ENCODE peak calls at places on chromosomes 1 and 21, in five cellular contexts. E, C, N, B and K are unnamed samples.

GRCh38 chr1:151790940-151791651 is 796 bp upstream of the TDRKH start:
- DNase-seq in B (peak), C (no peak), N (no peak), E (no peak), K (no peak)

GRCh38 chr1:175704621-175705020 is 38.8 kb downstream of the TNR start:
- DNase-seq in N (no peak), E (no peak), C (no peak), B (no peak), K (no peak)

GRCh38 chr1:241114699-241115233 is 242.2 kb downstream of the RGS7 start:
- DNase-seq in N (no peak), B (no peak), E (no peak), C (no peak), K (no peak)

GRCh38 chr1:231678021-231678432 is 51.4 kb downstream of the DISC1 start:
- DNase-seq in C (no peak), N (no peak), E (no peak), B (no peak), K (no peak)

GRCh38 chr21:37389456-37389855 is 22.9 kb downstream of the DYRK1A start:
- DNase-seq in C (no peak), N (no peak), B (no peak), E (no peak), K (no peak)

GRCh38 chr1:204161609-204162497 is 4.3 kb downstream of the REN start:
- DNase-seq in N (no peak), B (no peak), C (no peak), E (no peak), K (no peak)

GRCh38 chr1:192477630-192478029 is 97.9 kb upstream of the RGS1 start:
- DNase-seq in E (no peak), N (no peak), B (peak), C (no peak), K (no peak)

GRCh38 chr1:212141404-212141803 is 105.9 kb downstream of the DTL start:
- DNase-seq in E (no peak), N (no peak), C (no peak), B (peak), K (no peak)

GRCh38 chr1:1361233-1361981 is 3.1 kb upstream of the MXRA8 start:
- DNase-seq in N (no peak), C (no peak), B (no peak), E (no peak), K (no peak)

GRCh38 chr1:246681822-246682221 is 42.4 kb upstream of the SCCPDH start:
- DNase-seq in E (no peak), N (peak), B (no peak), C (no peak), K (no peak)

GRCh38 chr1:223515915-223516314 is 122.7 kb downstream of the CCDC185 start:
- DNase-seq in B (no peak), C (no peak), N (no peak), E (no peak), K (no peak)

GRCh38 chr21:46109251-46110221 is 11.6 kb downstream of the COL6A2 start:
- DNase-seq in N (no peak), E (no peak), B (no peak), C (no peak), K (no peak)

GRCh38 chr1:111990026-111990877 is 784 bp upstream of the KCND3 start:
- DNase-seq in B (peak), E (peak), C (no peak), N (peak), K (no peak)

GRCh38 chr1:35666916-35667315 is 25.6 kb upstream of the PSMB2 start:
- DNase-seq in C (no peak), B (no peak), N (no peak), E (no peak), K (no peak)

GRCh38 chr1:104646233-104646632 is 896.5 kb downstream of the AMY1C start:
- DNase-seq in N (no peak), C (no peak), E (no peak), B (no peak), K (no peak)

GRCh38 chr1:104648269-104648691 is 898.6 kb downstream of the AMY1C start:
- DNase-seq in C (no peak), B (peak), E (no peak), N (no peak), K (no peak)
- H3K27ac ChIP-seq in C (no peak), B (no peak), E (no peak), N (no peak), K (no peak)

GRCh38 chr1:95013948-95014574 is 58.7 kb downstream of the ALG14 start:
- DNase-seq in N (no peak), B (no peak), C (no peak), E (peak), K (no peak)
- H3K27ac ChIP-seq in N (peak), B (no peak), C (no peak), E (peak), K (no peak)

DNA sequence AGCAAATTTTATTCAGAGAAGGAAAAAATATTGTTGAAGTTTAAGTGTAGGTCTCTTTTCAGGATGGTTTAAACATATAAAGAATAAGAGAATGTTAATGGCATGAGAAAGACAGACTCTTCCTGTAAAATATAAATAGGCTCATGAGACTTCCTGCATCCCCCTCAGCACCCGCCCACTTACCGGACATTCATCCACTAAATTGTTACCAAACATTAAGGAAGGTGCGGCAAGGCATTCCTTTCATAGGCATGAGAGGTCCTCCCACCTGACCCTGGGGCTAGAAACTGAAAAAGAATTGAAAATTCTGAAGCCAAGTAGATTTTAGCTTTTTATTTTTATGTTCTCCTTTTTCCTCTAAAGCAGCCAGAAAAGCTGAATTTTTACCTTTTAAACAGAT is 10.6 kb upstream of the USP1 start:
- DNase-seq in C (no peak), B (no peak), E (no peak), N (no peak), K (no peak)
- H3K27ac ChIP-seq in C (no peak), B (no peak), E (no peak), N (no peak), K (no peak)

DNA sequence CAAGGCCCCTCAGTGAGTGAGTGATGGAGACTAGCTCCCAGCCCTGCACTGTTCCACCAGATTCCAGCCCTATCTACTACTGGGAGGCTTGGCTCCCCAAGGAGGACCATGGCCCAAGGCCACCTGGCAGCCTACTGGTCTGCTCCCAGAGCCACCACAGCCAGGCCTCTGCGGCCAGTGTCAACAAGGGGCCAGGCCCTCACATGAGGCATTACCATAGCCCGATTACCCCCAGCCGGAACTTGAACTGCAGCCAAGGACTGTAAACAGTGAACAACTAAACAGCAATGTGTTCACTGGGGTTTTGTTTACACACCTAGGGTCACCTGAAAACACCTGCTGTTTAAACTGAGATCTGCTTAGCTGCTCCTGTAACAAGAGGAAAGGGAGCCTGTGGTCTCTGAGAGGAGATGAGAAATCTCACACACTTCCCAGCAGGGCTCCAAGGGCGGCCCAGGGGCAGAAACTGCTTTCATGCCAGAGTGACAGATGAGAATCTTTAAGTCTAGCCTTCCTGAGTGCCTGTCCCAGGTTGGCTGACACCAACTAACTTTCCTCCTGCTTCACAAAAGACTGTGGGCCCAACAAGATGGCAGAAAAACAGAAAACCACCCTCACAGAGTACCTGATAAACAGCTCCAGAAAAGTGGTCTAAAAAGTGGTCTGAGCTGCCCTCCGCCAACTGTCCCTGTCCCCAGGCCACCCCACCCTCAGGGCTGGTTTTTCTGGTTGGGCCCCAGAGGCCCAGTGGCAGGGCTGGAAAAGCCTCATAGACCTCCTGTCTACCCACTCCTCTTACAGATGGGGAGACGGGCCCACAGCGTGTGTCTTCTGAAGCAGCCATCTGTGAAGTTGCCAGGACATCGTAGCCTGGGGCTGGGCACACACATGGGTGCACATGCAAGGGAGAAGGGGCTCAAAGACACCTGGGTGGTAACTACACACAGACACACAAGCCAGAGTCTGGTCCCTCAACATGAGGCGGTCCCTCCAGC is 28.8 kb downstream of the MEF2D start:
- DNase-seq in B (no peak), C (no peak), N (peak), E (peak), K (no peak)
- H3K27ac ChIP-seq in B (no peak), C (no peak), N (peak), E (peak), K (no peak)

GRCh38 chr1:221740260-221740830 is 1.5 kb downstream of the DUSP10 start:
- DNase-seq in B (no peak), C (no peak), E (no peak), N (no peak), K (no peak)
- H3K27ac ChIP-seq in B (no peak), C (no peak), E (no peak), N (peak), K (peak)

GRCh38 chr1:168637350-168637991 is 61.1 kb downstream of the XCL1 start:
- DNase-seq in C (no peak), B (peak), E (peak), N (no peak), K (no peak)

GRCh38 chr1:168638884-168639283 is 62.5 kb downstream of the XCL1 start:
- DNase-seq in N (no peak), C (no peak), E (no peak), B (no peak), K (no peak)

GRCh38 chr1:168635129-168635528 is 58.7 kb downstream of the XCL1 start:
- DNase-seq in E (no peak), N (no peak), C (no peak), B (no peak), K (no peak)

GRCh38 chr1:168636200-168636599 is 59.8 kb downstream of the XCL1 start:
- DNase-seq in B (peak), C (no peak), N (no peak), E (no peak), K (no peak)

GRCh38 chr1:168636642-168637111 is 60.3 kb downstream of the XCL1 start:
- DNase-seq in C (no peak), N (no peak), B (peak), E (peak), K (no peak)
- H3K27ac ChIP-seq in C (peak), N (peak), B (peak), E (peak), K (no peak)

DNA sequence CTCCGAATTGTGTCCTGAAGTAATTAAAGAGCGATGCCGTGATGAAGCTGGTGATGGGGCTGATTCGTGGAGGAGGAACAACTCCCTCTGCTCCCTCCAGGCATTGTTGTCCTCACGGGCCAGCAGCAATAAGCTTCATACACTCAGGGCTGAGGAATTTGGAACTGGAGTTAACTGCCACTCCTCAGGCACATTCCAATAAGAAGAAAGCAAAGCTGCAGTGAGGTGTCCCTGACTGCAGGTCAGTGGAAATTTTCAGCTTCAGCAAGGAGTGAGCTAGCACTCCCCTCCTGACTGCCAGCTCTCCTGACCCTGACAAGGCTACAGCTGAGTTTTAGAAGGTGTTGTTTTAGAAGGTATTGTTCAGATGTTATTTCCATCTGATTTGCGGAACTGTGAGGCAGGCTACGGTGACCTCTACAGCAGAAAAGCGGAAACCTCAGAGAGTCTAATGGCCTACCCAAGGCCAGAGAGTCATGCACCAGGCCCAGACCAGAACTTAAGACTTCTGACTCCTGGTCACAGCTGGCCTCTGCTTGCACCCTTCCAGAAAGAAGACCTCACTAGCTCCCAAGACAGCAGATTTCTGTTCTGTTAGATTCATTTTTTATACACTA is 148.8 kb downstream of the TGFBR3 start:
- DNase-seq in N (no peak), B (peak), E (peak), C (no peak), K (no peak)
- H3K27ac ChIP-seq in N (peak), B (peak), E (peak), C (peak), K (no peak)

GRCh38 chr1:205577874-205578658 is 53.7 kb downstream of the ELK4 start:
- DNase-seq in N (no peak), B (peak), E (no peak), C (no peak), K (no peak)

GRCh38 chr1:205580923-205581180 is 51.0 kb downstream of the ELK4 start:
- DNase-seq in N (no peak), C (no peak), E (no peak), B (no peak), K (no peak)

GRCh38 chr1:205578780-205579571 is 52.8 kb downstream of the ELK4 start:
- DNase-seq in E (no peak), C (no peak), N (no peak), B (no peak), K (no peak)

GRCh38 chr1:205580140-205580922 is 51.5 kb downstream of the ELK4 start:
- DNase-seq in E (no peak), C (no peak), B (no peak), N (no peak), K (peak)

GRCh38 chr1:205579711-205580110 is 52.1 kb downstream of the ELK4 start:
- DNase-seq in C (no peak), E (no peak), N (no peak), B (no peak), K (no peak)
- H3K27ac ChIP-seq in C (no peak), E (no peak), N (no peak), B (no peak), K (no peak)